ENCODE peak calls at places on chromosomes 7 and 10, in five cellular contexts. J is HepG2, R is GM12878, B is K562, W is H1. G is an unnamed sample.

GRCh38 chr7:30660331-30661255 is 21.7 kb downstream of the CRHR2 start:
- DNase-seq in J (no peak), R (no peak), B (no peak), W (no peak), G (peak)

GRCh38 chr7:30062587-30062986 is 34.4 kb downstream of the PLEKHA8 start:
- DNase-seq in J (peak), R (no peak), B (peak), W (no peak), G (peak)

GRCh38 chr7:43220250-43220649 is 107.8 kb downstream of the HECW1 start:
- DNase-seq in J (no peak), R (no peak), B (no peak), W (no peak), G (no peak)

GRCh38 chr7:92758796-92759431 is 77.5 kb downstream of the CDK6 start:
- DNase-seq in J (no peak), R (no peak), B (no peak), W (no peak), G (no peak)

GRCh38 chr7:87414400-87415188 is 60.9 kb downstream of the ABCB4 start:
- DNase-seq in J (peak), R (no peak), B (no peak), W (no peak), G (no peak)

GRCh38 chr7:156118246-156118645 is 306.0 kb upstream of the SHH start:
- DNase-seq in J (no peak), R (no peak), B (no peak), W (no peak), G (no peak)

GRCh38 chr7:157785021-157785441 is 448.2 kb downstream of the DNAJB6 start:
- DNase-seq in J (no peak), R (no peak), B (no peak), W (no peak), G (no peak)

GRCh38 chr7:20330797-20331230 is at the start of gene ITGB8:
- DNase-seq in J (no peak), R (no peak), B (no peak), W (peak), G (peak)

GRCh38 chr7:104943502-104944343 is 70.3 kb upstream of the KMT2E start:
- DNase-seq in J (peak), R (peak), B (peak), W (no peak), G (peak)

GRCh38 chr7:24283900-24284698 is at the start of gene NPY:
- DNase-seq in J (no peak), R (no peak), B (no peak), W (peak), G (peak)

GRCh38 chr10:112847778-112848177 is 102.3 kb upstream of the TCF7L2 start:
- DNase-seq in J (no peak), R (no peak), B (no peak), W (no peak), G (no peak)

DNA sequence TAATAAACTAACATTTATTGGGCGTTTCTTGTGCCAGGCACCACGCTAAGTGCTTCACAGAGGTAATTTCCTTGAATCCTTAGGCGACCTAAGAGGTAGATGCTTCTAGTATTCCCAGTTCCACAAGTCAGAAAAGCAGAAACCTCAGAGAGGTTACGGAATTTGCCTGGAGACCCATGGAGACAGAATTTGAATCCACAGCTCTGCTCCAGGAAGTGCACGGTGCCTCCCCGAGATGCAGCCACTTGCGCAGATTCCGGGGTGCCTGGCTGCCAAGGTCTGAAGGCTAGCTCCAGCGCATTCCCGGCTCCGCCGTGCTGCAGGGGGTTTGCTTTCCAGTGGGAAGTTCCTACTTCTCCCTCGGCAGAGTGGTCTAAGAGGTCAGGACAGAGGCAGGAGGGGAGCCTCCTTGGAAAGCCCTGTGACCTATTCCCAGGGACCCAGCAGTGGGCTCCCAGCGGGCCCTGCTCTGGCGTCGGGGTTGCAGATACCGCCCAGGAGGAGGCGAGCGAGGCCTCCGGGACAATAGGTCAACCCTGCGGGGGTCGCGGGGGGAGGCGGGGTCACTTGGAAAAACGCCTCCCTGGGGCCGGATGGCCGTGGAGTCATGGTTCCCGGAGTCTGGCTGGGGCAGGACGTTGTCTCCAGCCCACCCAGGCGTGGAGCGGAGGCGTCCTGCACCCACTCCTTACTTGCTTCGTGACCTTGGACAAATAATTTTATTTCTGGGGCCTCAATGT is 10.1 kb upstream of the NKX2-3 start:
- DNase-seq in J (no peak), R (no peak), B (no peak), W (peak), G (peak)
- TF ChIP-seq RFX5 in J (no peak), R (no peak), B (no peak), W (no peak), G (no peak)

DNA sequence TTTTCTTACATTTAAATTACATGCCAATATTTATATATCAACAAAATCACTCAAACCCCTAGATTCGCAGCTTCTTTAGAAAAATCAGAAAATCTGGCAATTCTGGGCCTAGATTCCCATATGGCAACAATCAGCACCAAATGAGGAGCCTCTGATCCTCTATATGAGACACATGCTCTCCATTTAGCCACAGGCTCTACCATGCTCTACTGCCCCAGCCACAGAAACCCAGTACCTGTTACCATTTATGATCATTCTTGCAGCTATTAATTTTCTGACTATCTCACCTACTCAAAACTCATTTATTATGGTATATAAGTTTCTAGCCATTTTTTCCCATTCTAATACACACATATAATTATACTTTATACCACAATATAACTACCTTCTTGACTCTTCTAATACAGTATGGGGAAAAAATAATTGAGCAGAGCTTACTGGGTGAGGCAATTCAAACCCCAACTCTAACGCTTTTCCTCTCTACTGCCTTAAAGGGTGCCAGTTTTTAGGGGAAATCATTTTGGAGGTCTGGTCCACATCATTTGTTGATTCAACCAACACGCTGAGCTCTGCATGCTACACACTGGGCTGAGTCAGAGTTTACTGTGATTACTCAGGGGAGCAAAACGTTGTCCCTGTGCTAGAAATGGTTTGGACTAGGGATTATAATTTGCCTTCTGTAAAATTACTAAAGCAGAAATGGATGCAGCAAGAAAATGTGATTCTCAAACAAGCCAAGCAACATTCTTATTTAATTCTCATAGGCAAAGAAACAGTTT is 11.6 kb downstream of the PDLIM1 start:
- DNase-seq in J (no peak), R (no peak), B (no peak), W (no peak), G (no peak)
- TF ChIP-seq POLR2AphosphoS5 in J (no peak), R (no peak), B (no peak), W (no peak), G (no peak)

DNA sequence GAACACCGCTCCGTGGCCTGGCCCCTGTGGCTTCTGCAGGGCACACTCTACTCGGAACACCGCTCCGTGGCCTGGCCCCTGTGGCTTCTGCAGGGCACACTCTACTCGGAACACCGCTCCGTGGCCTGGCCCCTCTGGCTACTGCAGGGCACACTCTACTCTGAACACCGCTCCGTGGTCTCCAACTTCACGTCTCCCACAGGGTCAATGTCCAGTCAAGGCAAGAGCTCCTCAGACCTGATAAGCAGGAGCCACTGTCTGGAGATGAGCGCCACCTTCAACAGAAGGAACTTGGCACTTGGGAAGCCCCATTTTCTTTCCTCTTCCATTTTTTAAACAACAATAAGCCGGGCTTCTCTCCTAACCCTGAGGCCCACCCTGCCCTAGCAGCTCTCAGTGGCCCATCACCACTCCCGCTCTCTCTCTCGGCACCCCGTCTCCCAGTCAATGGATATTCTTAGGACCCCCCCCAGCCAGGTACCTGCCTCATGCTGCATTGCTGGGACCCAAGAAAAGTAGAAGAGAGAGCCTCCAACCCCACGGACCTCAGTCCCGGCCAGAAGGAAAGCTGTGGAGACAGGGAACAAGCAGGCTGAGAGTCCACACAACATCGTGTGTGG is 56.3 kb downstream of the PRKAG2 start:
- DNase-seq in J (no peak), R (no peak), B (no peak), W (no peak), G (no peak)
- TF ChIP-seq TAF1 in J (no peak), R (no peak), B (no peak), W (no peak), G (no peak)

GRCh38 chr10:25097669-25098411 is 77.0 kb upstream of the GPR158 start:
- DNase-seq in J (no peak), R (no peak), B (no peak), W (no peak), G (no peak)
- TF ChIP-seq RFX5 in J (no peak), R (no peak), B (no peak), W (no peak), G (no peak)

GRCh38 chr10:79274279-79275104 is 72.8 kb upstream of the PPIF start:
- DNase-seq in J (no peak), R (no peak), B (no peak), W (no peak), G (peak)
- TF ChIP-seq POLR2AphosphoS5 in J (no peak), R (no peak), B (no peak), W (no peak), G (no peak)

GRCh38 chr7:141071855-141072547 is 1.9 kb upstream of the TMEM178B start:
- DNase-seq in J (no peak), R (no peak), B (no peak), W (peak), G (peak)

GRCh38 chr7:141072548-141073172 is 1.2 kb upstream of the TMEM178B start:
- DNase-seq in J (no peak), R (no peak), B (no peak), W (peak), G (peak)

GRCh38 chr7:141073641-141074161 is at the start of gene TMEM178B:
- DNase-seq in J (no peak), R (no peak), B (no peak), W (peak), G (peak)

GRCh38 chr7:141073173-141073640 is 657 bp upstream of the TMEM178B start:
- DNase-seq in J (peak), R (no peak), B (no peak), W (no peak), G (peak)

GRCh38 chr7:141071260-141071854 is 2.5 kb upstream of the TMEM178B start:
- DNase-seq in J (peak), R (no peak), B (peak), W (peak), G (peak)
- TF ChIP-seq TAF1 in J (no peak), R (no peak), B (no peak), W (no peak), G (no peak)

GRCh38 chr10:15718495-15719061 is 1.1 kb downstream of the ITGA8 start:
- DNase-seq in J (no peak), R (no peak), B (no peak), W (peak), G (no peak)

GRCh38 chr10:15719899-15720634 is at the start of gene ITGA8:
- DNase-seq in J (no peak), R (no peak), B (no peak), W (no peak), G (peak)

GRCh38 chr10:15724683-15725082 is 5.0 kb upstream of the ITGA8 start:
- DNase-seq in J (no peak), R (no peak), B (no peak), W (no peak), G (no peak)

GRCh38 chr10:15719062-15719898 is 442 bp downstream of the ITGA8 start:
- DNase-seq in J (no peak), R (no peak), B (no peak), W (peak), G (peak)

GRCh38 chr10:15720635-15721310 is 1.1 kb upstream of the ITGA8 start:
- DNase-seq in J (no peak), R (no peak), B (no peak), W (no peak), G (no peak)
- TF ChIP-seq RFX5 in J (no peak), R (no peak), B (no peak), W (no peak), G (no peak)

GRCh38 chr7:22858640-22859561 is 36.3 kb upstream of the TOMM7 start:
- DNase-seq in J (no peak), R (no peak), B (no peak), W (no peak), G (no peak)
- TF ChIP-seq POLR2AphosphoS5 in J (no peak), R (no peak), B (peak), W (peak), G (no peak)

G was measured in SK-N-SH.